ENCODE peak calls at places on chromosome 19, in five cellular contexts. One of them, this sample, is unnamed.

GRCh38 chr19:3977242-3978143 is 6.6 kb upstream of the DAPK3 start:
- DNase-seq in hypothalamus: no peak
- DNase-seq in ELR: peak; percentile 32
- DNase-seq in NCI-H2081: no peak
- DNase-seq in RPMI8226: no peak
- DNase-seq in this sample: no peak

GRCh38 chr19:53945441-53945840 is 17.3 kb upstream of the CACNG8 start:
- DNase-seq in hypothalamus: no peak
- DNase-seq in ELR: peak; percentile 33
- DNase-seq in NCI-H2081: no peak
- DNase-seq in RPMI8226: peak; percentile 57
- DNase-seq in this sample: no peak

GRCh38 chr19:2719910-2720776 is 1.0 kb downstream of the DIRAS1 start:
- DNase-seq in hypothalamus: peak; percentile 34
- DNase-seq in ELR: peak; percentile 31
- DNase-seq in NCI-H2081: no peak
- DNase-seq in RPMI8226: peak; percentile 43
- DNase-seq in this sample: no peak

GRCh38 chr19:39472746-39473442 is 7.7 kb upstream of the TIMM50 start:
- DNase-seq in hypothalamus: no peak
- DNase-seq in ELR: no peak
- DNase-seq in NCI-H2081: no peak
- DNase-seq in RPMI8226: no peak
- DNase-seq in this sample: no peak

GRCh38 chr19:14059093-14059480 is 2.8 kb downstream of the PALM3 start:
- DNase-seq in hypothalamus: no peak
- DNase-seq in ELR: peak; percentile 26
- DNase-seq in NCI-H2081: no peak
- DNase-seq in RPMI8226: peak; percentile 53
- DNase-seq in this sample: no peak

GRCh38 chr19:50926144-50926543 is 14.9 kb upstream of the KLK4 start:
- DNase-seq in hypothalamus: no peak
- DNase-seq in ELR: no peak
- DNase-seq in NCI-H2081: no peak
- DNase-seq in RPMI8226: no peak
- DNase-seq in this sample: no peak

GRCh38 chr19:14061751-14062557 is at the start of gene PALM3:
- DNase-seq in hypothalamus: no peak
- DNase-seq in ELR: no peak
- DNase-seq in NCI-H2081: no peak
- DNase-seq in RPMI8226: no peak
- DNase-seq in this sample: no peak

GRCh38 chr19:816500-816857 is 5.3 kb downstream of the PLPPR3 start:
- DNase-seq in hypothalamus: no peak
- DNase-seq in ELR: no peak
- DNase-seq in NCI-H2081: no peak
- DNase-seq in RPMI8226: no peak
- DNase-seq in this sample: no peak

GRCh38 chr19:45492627-45493470 is 4.0 kb downstream of the RTN2 start:
- DNase-seq in hypothalamus: peak; percentile 30
- DNase-seq in ELR: peak; percentile 71
- DNase-seq in NCI-H2081: no peak
- DNase-seq in RPMI8226: peak; percentile 70
- DNase-seq in this sample: no peak

GRCh38 chr19:6693681-6694080 is 23.7 kb upstream of the TNFSF14 start:
- DNase-seq in hypothalamus: no peak
- DNase-seq in ELR: no peak
- DNase-seq in NCI-H2081: no peak
- DNase-seq in RPMI8226: no peak
- DNase-seq in this sample: no peak

GRCh38 chr19:5460748-5461147 is 5.5 kb downstream of the ZNRF4 start:
- DNase-seq in hypothalamus: no peak
- DNase-seq in ELR: no peak
- DNase-seq in NCI-H2081: no peak
- DNase-seq in RPMI8226: no peak
- DNase-seq in this sample: no peak

GRCh38 chr19:10270616-10271394 is at the start of gene ICAM1:
- DNase-seq in hypothalamus: peak; percentile 14
- DNase-seq in ELR: peak; percentile 92
- DNase-seq in NCI-H2081: no peak
- DNase-seq in RPMI8226: peak; percentile 94
- DNase-seq in this sample: peak; percentile 83

GRCh38 chr19:4052114-4052992 is 14.3 kb downstream of the ZBTB7A start:
- DNase-seq in hypothalamus: no peak
- DNase-seq in ELR: peak; percentile 76
- DNase-seq in NCI-H2081: no peak
- DNase-seq in RPMI8226: no peak
- DNase-seq in this sample: no peak

GRCh38 chr19:15265849-15266248 is 33.6 kb upstream of the EPHX3 start:
- DNase-seq in hypothalamus: peak; percentile 88
- DNase-seq in ELR: peak; percentile 81
- DNase-seq in NCI-H2081: peak; percentile 87
- DNase-seq in RPMI8226: no peak
- DNase-seq in this sample: no peak

GRCh38 chr19:46287585-46287984 is 9.3 kb upstream of the HIF3A start:
- DNase-seq in hypothalamus: no peak
- DNase-seq in ELR: peak; percentile 47
- DNase-seq in NCI-H2081: no peak
- DNase-seq in RPMI8226: peak; percentile 15
- DNase-seq in this sample: no peak

GRCh38 chr19:19645233-19645870 is 1.9 kb upstream of the GMIP start:
- DNase-seq in hypothalamus: no peak
- DNase-seq in ELR: no peak
- DNase-seq in NCI-H2081: no peak
- DNase-seq in RPMI8226: no peak
- DNase-seq in this sample: no peak

GRCh38 chr19:30324982-30325381 is 47.2 kb upstream of the ZNF536 start:
- DNase-seq in hypothalamus: no peak
- DNase-seq in ELR: no peak
- DNase-seq in NCI-H2081: no peak
- DNase-seq in RPMI8226: no peak
- DNase-seq in this sample: no peak

GRCh38 chr19:35928507-35928906 is 7.7 kb upstream of the LRFN3 start:
- DNase-seq in hypothalamus: no peak
- DNase-seq in ELR: no peak
- DNase-seq in NCI-H2081: no peak
- DNase-seq in RPMI8226: no peak
- DNase-seq in this sample: no peak

GRCh38 chr19:51772977-51773376 is 12.0 kb downstream of the FPR2 start:
- DNase-seq in hypothalamus: no peak
- DNase-seq in ELR: no peak
- DNase-seq in NCI-H2081: no peak
- DNase-seq in RPMI8226: no peak
- DNase-seq in this sample: peak; percentile 10

GRCh38 chr19:16952046-16952445 is 63.2 kb downstream of the F2RL3 start:
- DNase-seq in hypothalamus: no peak
- DNase-seq in ELR: no peak
- DNase-seq in NCI-H2081: no peak
- DNase-seq in RPMI8226: no peak
- DNase-seq in this sample: no peak